ENCODE peak calls at places on chromosome 21, in six cellular contexts. T is hepatocyte, D is astrocyte of the cerebellum, J is uterus, Q is AG09309, L is fibroblast of mammary gland. K is an unnamed sample.

GRCh38 chr21:35014302-35015044 is 34.6 kb downstream of the RUNX1 start:
- DNase-seq in T (no peak), D (no peak), J (no peak), Q (no peak), L (no peak), K (no peak)

GRCh38 chr21:34519694-34520093 is 7.7 kb upstream of the KCNE1 start:
- DNase-seq in T (no peak), D (no peak), J (no peak), Q (no peak), L (no peak), K (no peak)

GRCh38 chr21:40952551-40953330 is 105.8 kb upstream of the DSCAM start:
- DNase-seq in T (no peak), D (no peak), J (no peak), Q (no peak), L (no peak), K (no peak)

GRCh38 chr21:14361958-14362357 is 21.0 kb downstream of the HSPA13 start:
- DNase-seq in T (no peak), D (no peak), J (no peak), Q (no peak), L (peak; percentile 77), K (peak; percentile 80)

GRCh38 chr21:25776440-25776839 is 41.7 kb downstream of the GABPA start:
- DNase-seq in T (no peak), D (no peak), J (no peak), Q (no peak), L (no peak), K (no peak)

GRCh38 chr21:34367320-34367935 is 3.6 kb downstream of the KCNE2 start:
- DNase-seq in T (peak; percentile 90), D (peak; percentile 79), J (peak; percentile 47), Q (peak; percentile 83), L (peak; percentile 67), K (peak; percentile 80)

GRCh38 chr21:34071683-34072082 is 1.7 kb upstream of the MRPS6 start:
- DNase-seq in T (no peak), D (no peak), J (no peak), Q (no peak), L (no peak), K (no peak)

GRCh38 chr21:42581676-42582371 is 68.2 kb downstream of the SLC37A1 start:
- DNase-seq in T (no peak), D (no peak), J (peak; percentile 4), Q (no peak), L (no peak), K (no peak)

GRCh38 chr21:16579538-16579937 is 849.8 kb downstream of the USP25 start:
- DNase-seq in T (peak; percentile 59), D (peak; percentile 74), J (no peak), Q (no peak), L (peak; percentile 75), K (peak; percentile 53)

GRCh38 chr21:34648739-34649297 is 20.0 kb upstream of the CLIC6 start:
- DNase-seq in T (no peak), D (no peak), J (no peak), Q (no peak), L (no peak), K (no peak)

GRCh38 chr21:40377135-40377534 is 469.8 kb downstream of the DSCAM start:
- DNase-seq in T (no peak), D (no peak), J (no peak), Q (no peak), L (no peak), K (no peak)

GRCh38 chr21:41846536-41846935 is 32.6 kb downstream of the PRDM15 start:
- DNase-seq in T (no peak), D (no peak), J (no peak), Q (no peak), L (no peak), K (no peak)

GRCh38 chr21:25878334-25878733 is 143.6 kb downstream of the GABPA start:
- DNase-seq in T (peak; percentile 35), D (no peak), J (no peak), Q (no peak), L (no peak), K (peak; percentile 23)

GRCh38 chr21:40845621-40846020 is 1.3 kb downstream of the DSCAM start:
- DNase-seq in T (no peak), D (no peak), J (no peak), Q (no peak), L (no peak), K (no peak)

GRCh38 chr21:37758997-37759396 is 157.3 kb downstream of the KCNJ6 start:
- DNase-seq in T (peak; percentile 79), D (peak; percentile 20), J (no peak), Q (no peak), L (peak; percentile 30), K (peak; percentile 45)

GRCh38 chr21:34956416-34957316 is 92.4 kb downstream of the RUNX1 start:
- DNase-seq in T (no peak), D (no peak), J (no peak), Q (no peak), L (no peak), K (no peak)

GRCh38 chr21:14259669-14260458 is 43.9 kb downstream of the RBM11 start:
- DNase-seq in T (peak; percentile 73), D (peak; percentile 46), J (no peak), Q (peak; percentile 10), L (peak; percentile 56), K (peak; percentile 78)

GRCh38 chr21:46559291-46559983 is 45.4 kb downstream of the S100B start:
- DNase-seq in T (no peak), D (no peak), J (no peak), Q (no peak), L (no peak), K (no peak)

GRCh38 chr21:29005696-29006095 is 13.0 kb upstream of the LTN1 start:
- DNase-seq in T (no peak), D (no peak), J (no peak), Q (no peak), L (peak; percentile 30), K (no peak)

GRCh38 chr21:28655471-28655870 is 337.2 kb downstream of the LTN1 start:
- DNase-seq in T (no peak), D (no peak), J (no peak), Q (no peak), L (no peak), K (no peak)

GRCh38 chr21:42061195-42061865 is 9.8 kb upstream of the UMODL1 start:
- DNase-seq in T (no peak), D (no peak), J (no peak), Q (no peak), L (no peak), K (no peak)

GRCh38 chr21:46160563-46161179 is 5.3 kb upstream of the FTCD start:
- DNase-seq in T (peak; percentile 4), D (no peak), J (peak; percentile 10), Q (no peak), L (no peak), K (no peak)

GRCh38 chr21:28261291-28261690 is 731.4 kb downstream of the LTN1 start:
- DNase-seq in T (no peak), D (no peak), J (no peak), Q (peak; percentile 17), L (peak; percentile 19), K (no peak)

GRCh38 chr21:22476726-22477646 is 1478.8 kb downstream of the NCAM2 start:
- DNase-seq in T (no peak), D (no peak), J (no peak), Q (no peak), L (no peak), K (no peak)

GRCh38 chr21:46376856-46377453 is 53.0 kb downstream of the PCNT start:
- DNase-seq in T (no peak), D (no peak), J (no peak), Q (no peak), L (no peak), K (no peak)

GRCh38 chr21:45548711-45549491 is 6.7 kb upstream of the SLC19A1 start:
- DNase-seq in T (peak; percentile 57), D (no peak), J (no peak), Q (no peak), L (no peak), K (no peak)

DNA sequence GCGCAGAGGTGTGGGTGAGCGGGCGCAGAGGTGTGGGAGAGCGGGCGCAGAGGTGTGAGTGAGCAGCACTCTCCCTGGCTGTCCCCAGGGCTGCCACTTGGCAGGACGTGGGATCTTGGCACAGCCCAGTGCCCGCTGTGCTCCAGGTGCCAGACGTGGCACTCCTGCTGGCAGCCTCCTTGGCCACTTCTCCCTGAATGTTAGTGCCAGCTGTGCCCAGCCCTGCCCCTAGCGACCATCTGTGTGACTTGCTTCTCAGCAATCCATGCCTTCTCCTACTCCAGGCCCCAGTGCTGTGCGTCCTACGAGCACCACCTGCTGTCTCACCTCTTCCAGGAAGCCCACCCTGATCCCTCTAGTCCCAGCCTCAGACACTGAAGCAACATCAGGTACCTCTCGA is 30.5 kb downstream of the KRTAP10-1 start:
- DNase-seq in T (no peak), D (no peak), J (no peak), Q (no peak), L (no peak), K (no peak)
- TF ChIP-seq CTCF in T (no peak), D (peak; percentile 9), J (no peak), Q (peak; percentile 38), L (no peak), K (no peak)

GRCh38 chr21:33020558-33021100 is 5.1 kb upstream of the OLIG2 start:
- DNase-seq in T (no peak), D (no peak), J (no peak), Q (no peak), L (no peak), K (no peak)
- H3K4me3 ChIP-seq in T (no peak overlapping the region), D (no peak overlapping the region), J (no peak overlapping the region), Q (no peak overlapping the region), L (no peak overlapping the region), K (no peak overlapping the region)

DNA sequence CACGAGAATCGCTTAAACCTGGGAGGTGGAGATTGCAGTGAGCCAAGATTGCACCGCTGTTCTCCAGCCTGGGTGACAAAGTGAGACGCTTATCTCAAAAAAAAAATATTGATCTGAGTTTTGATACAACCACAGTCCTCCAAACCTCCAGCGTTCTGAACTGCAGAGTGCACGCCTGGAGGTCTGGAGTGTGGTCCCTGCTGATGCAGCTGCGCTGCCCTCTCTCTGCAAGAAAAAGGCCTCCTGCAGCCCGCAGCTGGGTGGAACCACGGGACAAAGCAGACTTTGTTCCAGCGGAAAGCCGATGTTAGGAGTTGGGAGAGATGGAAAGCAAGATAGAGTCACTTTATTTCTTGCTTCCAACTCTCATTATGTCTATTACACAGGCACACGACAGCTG is 144.9 kb upstream of the SOD1 start:
- DNase-seq in T (peak; percentile 31), D (no peak), J (no peak), Q (no peak), L (no peak), K (no peak)
- TF ChIP-seq CTCF in T (peak; percentile 45), D (peak; percentile 37), J (no peak), Q (peak; percentile 5), L (no peak), K (no peak)

GRCh38 chr21:43957629-43958362 is 54.3 kb upstream of the TRAPPC10 start:
- DNase-seq in T (no peak), D (no peak), J (no peak), Q (no peak), L (no peak), K (no peak)
- H3K4me3 ChIP-seq in T (no peak overlapping the region), D (no peak overlapping the region), J (no peak overlapping the region), Q (no peak overlapping the region), L (no peak overlapping the region), K (no peak overlapping the region)

K was measured in fibroblast of pulmonary artery.